ENCODE peak calls at places on chromosome 6, in eight cellular contexts. D is iPS-NIHi11; G is left ventricle myocardium superior; U is activated naive CD4-positive, alpha-beta T cell treated with Interleukin-2 at 50 U/mL for 16 hours; J is progenitor cell of endocrine pancreas; R is RKO; A is epithelial cell of prostate; Y is ecto neural progenitor cell. C is an unnamed sample.

GRCh38 chr6:134414793-134415192 is 96.9 kb upstream of the SGK1 start:
- DNase-seq in R (no peak), D (no peak), G (no peak), J (no peak), Y (no peak), U (no peak), A (no peak), C (no peak)

GRCh38 chr6:83464741-83465140 is 33.9 kb upstream of the ME1 start:
- DNase-seq in G (no peak), U (no peak), J (no peak), R (no peak), A (peak), Y (no peak), D (no peak), C (no peak)

GRCh38 chr6:145112711-145113148 is 622.6 kb downstream of the EPM2A start:
- DNase-seq in G (no peak), D (no peak), A (peak), R (no peak), U (no peak), J (no peak), Y (no peak), C (no peak)

GRCh38 chr6:149328083-149328482 is 10.6 kb downstream of the TAB2 start:
- DNase-seq in R (no peak), G (no peak), Y (no peak), U (no peak), J (no peak), A (no peak), D (no peak), C (no peak)

GRCh38 chr6:106279179-106279578 is 46.4 kb downstream of the ATG5 start:
- DNase-seq in G (no peak), J (no peak), A (no peak), D (no peak), R (no peak), U (no peak), Y (no peak), C (no peak)

GRCh38 chr6:39688494-39688893 is 36.7 kb downstream of the KIF6 start:
- DNase-seq in G (no peak), D (no peak), J (no peak), A (peak), R (no peak), U (no peak), Y (no peak), C (no peak)

GRCh38 chr6:152472325-152472724 is 164.8 kb downstream of the SYNE1 start:
- DNase-seq in D (no peak), R (no peak), G (no peak), U (no peak), A (no peak), Y (no peak), J (no peak), C (no peak)

GRCh38 chr6:19873031-19873430 is 35.9 kb downstream of the ID4 start:
- DNase-seq in G (no peak), J (no peak), Y (no peak), A (no peak), D (peak), R (no peak), U (no peak), C (no peak)

GRCh38 chr6:2756245-2756644 is 5.5 kb upstream of the MYLK4 start:
- DNase-seq in J (no peak), D (no peak), A (no peak), G (no peak), Y (no peak), R (no peak), U (no peak), C (no peak)

GRCh38 chr6:46350714-46351113 is 140.5 kb downstream of the RCAN2 start:
- DNase-seq in D (no peak), Y (no peak), R (no peak), G (no peak), U (no peak), J (no peak), A (no peak), C (no peak)

GRCh38 chr6:158411998-158412397 is 99.7 kb downstream of the TULP4 start:
- DNase-seq in R (no peak), D (peak), G (no peak), U (no peak), A (peak), Y (no peak), J (no peak), C (peak)

GRCh38 chr6:137266032-137266586 is 46.9 kb upstream of the IFNGR1 start:
- DNase-seq in D (no peak), Y (no peak), A (no peak), J (no peak), R (no peak), U (no peak), G (no peak), C (no peak)

GRCh38 chr6:53922571-53922981 is 127.8 kb downstream of the LRRC1 start:
- DNase-seq in G (no peak), D (peak), A (no peak), R (no peak), U (no peak), Y (no peak), J (no peak), C (no peak)

GRCh38 chr6:39314273-39314790 is at the start of gene KCNK17:
- DNase-seq in U (no peak), J (no peak), Y (no peak), D (peak), R (no peak), A (no peak), G (no peak), C (no peak)

GRCh38 chr6:137495652-137496391 is 1.6 kb upstream of the OLIG3 start:
- DNase-seq in D (peak), R (no peak), U (no peak), G (no peak), A (no peak), Y (peak), J (peak), C (no peak)

GRCh38 chr6:122530440-122531046 is 58.9 kb upstream of the SERINC1 start:
- DNase-seq in G (no peak), D (peak), A (no peak), Y (no peak), J (peak), R (peak), U (peak), C (peak)

GRCh38 chr6:44439270-44440045 is 52.0 kb downstream of the CDC5L start:
- DNase-seq in U (no peak), G (no peak), D (no peak), R (peak), Y (no peak), A (no peak), J (no peak), C (no peak)

GRCh38 chr6:8914700-8915099 is 479.4 kb upstream of the SLC35B3 start:
- DNase-seq in R (no peak), Y (no peak), D (no peak), J (no peak), A (no peak), U (no peak), G (no peak), C (no peak)

C was measured in SW480.